ENCODE peak calls at places on chromosomes 13 and 19, in six cellular contexts. I, S, T, V, N and P are unnamed samples.

GRCh38 chr19:3949997-3950859 is 17.4 kb downstream of the NMRK2 start:
- DNase-seq in I (no peak), S (no peak), T (no peak), V (no peak), N (no peak), P (no peak)

GRCh38 chr19:10315335-10316214 is at the start of gene FDX2:
- DNase-seq in I (no peak), S (peak), T (no peak), V (peak), N (peak), P (peak)

GRCh38 chr19:58407658-58408151 is 744 bp upstream of the ZNF584 start:
- DNase-seq in I (no peak), S (no peak), T (no peak), V (no peak), N (no peak), P (no peak)

GRCh38 chr13:42553098-42554046 is 20.6 kb upstream of the TNFSF11 start:
- DNase-seq in I (peak), S (no peak), T (peak), V (no peak), N (no peak), P (no peak)

GRCh38 chr19:3387645-3388589 is 21.5 kb downstream of the NFIC start:
- DNase-seq in I (no peak), S (peak), T (no peak), V (no peak), N (peak), P (no peak)

GRCh38 chr19:48196933-48197665 is 26.6 kb downstream of the ZSWIM9 start:
- DNase-seq in I (no peak), S (no peak), T (no peak), V (no peak), N (no peak), P (no peak)

GRCh38 chr13:99305180-99305965 is 1.8 kb downstream of the GPR183 start:
- DNase-seq in I (no peak), S (no peak), T (no peak), V (no peak), N (no peak), P (no peak)

GRCh38 chr13:78160793-78161192 is 242.2 kb upstream of the EDNRB start:
- DNase-seq in I (peak), S (no peak), T (peak), V (no peak), N (peak), P (no peak)

GRCh38 chr13:50080856-50081105 is 65.5 kb downstream of the KCNRG start:
- DNase-seq in I (no peak), S (no peak), T (no peak), V (peak), N (no peak), P (no peak)

GRCh38 chr19:34232566-34233481 is 21.5 kb upstream of the GARRE1 start:
- DNase-seq in I (peak), S (no peak), T (peak), V (no peak), N (peak), P (peak)

GRCh38 chr19:35257113-35257461 is 8.3 kb downstream of the LSR start:
- DNase-seq in I (no peak), S (peak), T (no peak), V (no peak), N (no peak), P (no peak)

GRCh38 chr19:58203814-58204475 is 21.1 kb downstream of the ZNF274 start:
- DNase-seq in I (no peak), S (no peak), T (no peak), V (no peak), N (no peak), P (no peak)

GRCh38 chr13:92197669-92198068 is 799.2 kb downstream of the GPC5 start:
- DNase-seq in I (no peak), S (no peak), T (no peak), V (no peak), N (no peak), P (no peak)